ENCODE peak calls at places on chromosomes 3 and 15, in four cellular contexts. Y, R, U and N are unnamed samples.

GRCh38 chr3:77125934-77126333 is 86.0 kb downstream of the ROBO2 start:
- DNase-seq in Y (no peak), R (no peak), U (no peak), N (no peak)

GRCh38 chr3:21893250-21893649 is 142.2 kb upstream of the ZNF385D start:
- DNase-seq in Y (no peak), R (no peak), U (no peak), N (no peak)

GRCh38 chr3:14911651-14912050 is 35.7 kb upstream of the NR2C2 start:
- DNase-seq in Y (no peak), R (no peak), U (no peak), N (no peak)

GRCh38 chr3:146218880-146219866 is 31.7 kb downstream of the PLSCR4 start:
- DNase-seq in Y (peak), R (peak), U (no peak), N (no peak)

GRCh38 chr15:77295446-77295845 is 124.5 kb downstream of the PEAK1 start:
- DNase-seq in Y (no peak), R (no peak), U (no peak), N (no peak)

GRCh38 chr15:64845183-64845611 is 3.5 kb downstream of the PLEKHO2 start:
- DNase-seq in Y (no peak), R (no peak), U (no peak), N (peak)

GRCh38 chr15:63918901-63919348 is 85.2 kb upstream of the HERC1 start:
- DNase-seq in Y (no peak), R (no peak), U (no peak), N (no peak)

GRCh38 chr3:175932586-175932985 is 1073.5 kb downstream of the NAALADL2 start:
- DNase-seq in Y (no peak), R (no peak), U (no peak), N (no peak)

GRCh38 chr15:38650936-38651327 is 86.3 kb upstream of the RASGRP1 start:
- DNase-seq in Y (no peak), R (no peak), U (no peak), N (no peak)

GRCh38 chr3:188229177-188229576 is 75.2 kb downstream of the LPP start:
- DNase-seq in Y (no peak), R (no peak), U (no peak), N (no peak)

GRCh38 chr15:63389902-63390301 is 8.3 kb upstream of the CA12 start:
- DNase-seq in Y (no peak), R (no peak), U (peak), N (no peak)

GRCh38 chr3:13300546-13301294 is 119.4 kb downstream of the NUP210 start:
- DNase-seq in Y (no peak), R (no peak), U (peak), N (no peak)